ENCODE peak calls at places on chromosomes 5 and 9, in six cellular contexts. W is right atrium auricular region, S is HCT116, M is right lobe of liver, O is neural progenitor cell, R is lung. E is an unnamed sample. For H3K9me3, the result is how much of the 10 kb centered on the place peaks cover.

GRCh38 chr5:40436535-40437237 is 243.0 kb upstream of the PTGER4 start:
- DNase-seq in W (no peak), S (no peak), M (no peak), O (no peak), R (no peak), E (no peak)

GRCh38 chr5:18745591-18745987 is 1111.3 kb downstream of the TAF11L14 start:
- DNase-seq in W (no peak), S (no peak), M (peak), O (no peak), R (no peak), E (no peak)

GRCh38 chr5:55324815-55325418 is 17.1 kb downstream of the MTREX start:
- DNase-seq in W (no peak), S (peak), M (no peak), O (peak), R (no peak), E (no peak)

GRCh38 chr5:152632380-152632779 is 227.3 kb upstream of the NMUR2 start:
- DNase-seq in W (no peak), S (no peak), M (no peak), O (no peak), R (no peak), E (no peak)

GRCh38 chr9:21252727-21253547 is 13.1 kb upstream of the IFNA14 start:
- DNase-seq in W (no peak), S (peak), M (no peak), O (peak), R (peak), E (no peak)

GRCh38 chr5:72108200-72109050 is 1.1 kb downstream of the MAP1B start:
- DNase-seq in W (peak), S (no peak), M (peak), O (peak), R (peak), E (no peak)

GRCh38 chr5:54443264-54443663 is 12.2 kb upstream of the HSPB3 start:
- DNase-seq in W (no peak), S (peak), M (no peak), O (peak), R (no peak), E (no peak)

GRCh38 chr5:171540865-171541264 is 121.4 kb downstream of the FGF18 start:
- DNase-seq in W (no peak), S (no peak), M (no peak), O (no peak), R (no peak), E (no peak)

GRCh38 chr5:98902733-98903132 is 26.1 kb downstream of the CHD1 start:
- DNase-seq in W (no peak), S (no peak), M (no peak), O (no peak), R (no peak), E (no peak)

GRCh38 chr5:43874772-43875171 is 271.8 kb downstream of the NNT start:
- DNase-seq in W (no peak), S (no peak), M (no peak), O (no peak), R (no peak), E (no peak)

GRCh38 chr5:9396285-9396770 is 149.5 kb downstream of the SEMA5A start:
- DNase-seq in W (no peak), S (no peak), M (no peak), O (no peak), R (no peak), E (no peak)

GRCh38 chr5:9394221-9394620 is 151.7 kb downstream of the SEMA5A start:
- DNase-seq in W (no peak), S (no peak), M (no peak), O (no peak), R (no peak), E (no peak)

GRCh38 chr5:9398227-9398626 is 147.6 kb downstream of the SEMA5A start:
- DNase-seq in W (no peak), S (no peak), M (no peak), O (no peak), R (no peak), E (no peak)

GRCh38 chr5:9392625-9393024 is 153.2 kb downstream of the SEMA5A start:
- DNase-seq in W (no peak), S (no peak), M (no peak), O (no peak), R (no peak), E (no peak)

GRCh38 chr5:9395736-9396135 is 150.1 kb downstream of the SEMA5A start:
- DNase-seq in W (no peak), S (no peak), M (no peak), O (no peak), R (no peak), E (no peak)
- H3K9me3 ChIP-seq in W (under half), S (under half), M (under half), O (under half), R (under half), E (under half)

DNA sequence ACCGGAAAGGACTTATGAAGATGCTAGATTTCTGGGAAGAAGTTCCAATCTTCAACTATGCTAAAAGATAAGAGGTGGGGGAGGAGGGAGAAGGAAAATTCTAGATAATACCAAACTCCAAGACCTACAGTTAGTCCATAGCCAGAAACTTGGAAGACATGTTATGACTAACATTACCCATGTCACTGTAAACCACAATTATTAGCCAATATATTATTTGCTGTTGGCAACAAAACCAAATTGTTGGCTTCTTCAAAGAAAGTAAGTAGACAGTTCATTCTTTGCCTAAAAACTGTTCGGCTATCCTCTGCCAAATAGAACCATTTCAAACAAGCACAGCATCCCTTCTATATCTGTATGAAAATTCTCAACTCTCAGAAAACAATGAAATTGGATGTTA is 25.1 kb downstream of the PRLR start:
- DNase-seq in W (no peak), S (no peak), M (no peak), O (no peak), R (no peak), E (no peak)
- H3K9me3 ChIP-seq in W (under half), S (under half), M (under half), O (under half), R (under half), E (under half)

GRCh38 chr9:121399883-121400607 is 30.0 kb upstream of the STOM start:
- DNase-seq in W (no peak), S (peak), M (no peak), O (peak), R (no peak), E (no peak)

GRCh38 chr9:121404906-121405305 is 34.9 kb upstream of the STOM start:
- DNase-seq in W (no peak), S (no peak), M (no peak), O (no peak), R (no peak), E (no peak)

DNA sequence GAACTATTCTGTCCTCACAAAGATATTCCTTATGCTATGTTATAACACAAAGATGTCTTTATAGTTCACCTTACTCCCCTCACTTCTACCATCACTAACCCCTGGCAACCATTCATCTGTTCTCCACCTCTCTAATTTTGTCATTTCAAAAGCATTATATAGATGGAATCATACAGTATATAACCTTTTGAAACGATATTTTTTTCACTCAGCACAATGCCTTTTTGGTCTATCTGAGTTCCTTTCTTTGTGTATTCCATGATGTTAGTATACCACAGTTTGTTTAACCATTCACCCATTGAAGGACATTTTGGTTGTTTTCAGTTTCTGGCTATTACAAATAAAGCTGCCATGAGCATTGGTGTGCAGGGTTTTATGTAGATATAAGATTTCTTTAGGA is 35.8 kb upstream of the STOM start:
- DNase-seq in W (no peak), S (no peak), M (no peak), O (no peak), R (no peak), E (no peak)
- H3K9me3 ChIP-seq in W (under half), S (under half), M (under half), O (under half), R (under half), E (under half)

DNA sequence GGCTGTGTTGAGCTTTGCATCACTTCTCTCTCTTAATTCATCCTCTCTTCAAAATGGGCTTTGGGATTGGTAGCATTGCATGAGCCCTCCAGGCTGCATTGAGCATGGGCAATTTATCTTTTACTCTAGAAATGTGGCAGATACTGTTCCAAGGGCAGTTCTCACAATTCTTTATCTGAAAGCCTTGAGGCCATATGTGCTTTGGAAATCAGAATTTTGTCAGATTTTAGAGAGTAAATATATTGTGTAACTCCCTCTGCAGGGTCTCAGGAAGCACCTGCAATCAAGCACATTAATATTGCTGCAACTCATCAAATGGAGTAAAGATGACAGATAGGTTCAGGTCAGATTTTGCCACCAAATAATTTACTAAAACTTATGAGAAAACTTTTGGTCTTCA is 17.6 kb downstream of the ALDOB start:
- DNase-seq in W (no peak), S (no peak), M (no peak), O (no peak), R (no peak), E (no peak)
- H3K9me3 ChIP-seq in W (under half), S (under half), M (under half), O (under half), R (under half), E (under half)

GRCh38 chr5:125050926-125051325 is 304.5 kb upstream of the ZNF608 start:
- DNase-seq in W (no peak), S (no peak), M (no peak), O (no peak), R (no peak), E (no peak)
- H3K9me3 ChIP-seq in W (under half), S (under half), M (under half), O (under half), R (under half), E (under half)

GRCh38 chr9:138063785-138064184 is 186.2 kb downstream of the CACNA1B start:
- DNase-seq in W (no peak), S (no peak), M (no peak), O (no peak), R (no peak), E (no peak)
- H3K9me3 ChIP-seq in W (under half), S (under half), M (under half), O (under half), R (under half), E (under half)

GRCh38 chr9:88418025-88418424 is 29.8 kb downstream of the SPIN1 start:
- DNase-seq in W (no peak), S (no peak), M (no peak), O (no peak), R (no peak), E (no peak)

GRCh38 chr9:88418715-88419540 is 30.7 kb downstream of the SPIN1 start:
- DNase-seq in W (no peak), S (no peak), M (no peak), O (no peak), R (no peak), E (no peak)

GRCh38 chr9:88421348-88421747 is 33.1 kb downstream of the SPIN1 start:
- DNase-seq in W (no peak), S (no peak), M (no peak), O (peak), R (no peak), E (no peak)

GRCh38 chr9:88425538-88425950 is 37.3 kb downstream of the SPIN1 start:
- DNase-seq in W (no peak), S (no peak), M (no peak), O (no peak), R (no peak), E (no peak)

DNA sequence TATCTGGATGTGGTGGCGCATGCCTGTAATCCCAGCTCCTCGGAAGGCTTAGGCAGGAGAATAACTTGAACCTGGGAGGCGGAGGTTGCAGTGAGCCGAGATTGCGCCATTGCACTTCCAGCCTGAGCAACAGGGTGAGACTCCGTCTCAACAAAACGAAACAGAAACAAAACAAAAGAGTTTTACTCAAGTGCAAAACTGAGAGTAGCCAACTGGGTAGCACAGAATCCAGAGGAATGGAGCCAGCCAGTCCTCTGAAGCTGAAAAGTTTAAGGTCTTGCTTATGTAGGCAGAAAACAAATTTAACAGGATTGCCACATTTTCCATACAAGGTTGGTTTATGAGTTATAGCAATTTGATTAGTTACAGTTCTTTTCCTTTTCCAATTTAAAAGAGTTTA is 32.0 kb downstream of the SPIN1 start:
- DNase-seq in W (no peak), S (no peak), M (peak), O (no peak), R (no peak), E (no peak)
- H3K9me3 ChIP-seq in W (under half), S (under half), M (under half), O (under half), R (under half), E (under half)

DNA sequence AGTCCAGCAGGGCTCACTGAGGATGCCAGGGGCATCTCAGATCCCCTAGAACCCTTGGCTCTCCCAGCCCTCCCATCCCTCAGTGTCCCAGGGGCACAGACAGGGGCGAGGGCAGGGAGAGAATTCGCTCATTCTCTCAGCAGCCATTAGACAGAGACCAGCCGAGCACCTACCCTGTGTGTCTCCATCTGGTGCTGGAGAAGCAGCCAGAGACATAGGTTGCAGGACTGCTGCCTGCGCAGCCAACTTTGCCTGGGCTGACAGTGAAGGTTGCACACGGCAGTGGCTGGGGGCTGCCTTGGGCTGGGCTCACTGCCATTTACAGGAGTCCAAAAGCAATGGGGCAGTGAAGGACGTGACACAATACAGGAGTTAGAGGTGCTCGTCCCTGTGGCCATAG is 60.9 kb downstream of the OLFM1 start:
- DNase-seq in W (no peak), S (no peak), M (no peak), O (no peak), R (no peak), E (no peak)
- H3K9me3 ChIP-seq in W (under half), S (under half), M (under half), O (under half), R (under half), E (under half)

GRCh38 chr5:179414459-179415215 is 69.4 kb upstream of the ADAMTS2 start:
- DNase-seq in W (peak), S (no peak), M (no peak), O (no peak), R (no peak), E (no peak)
- H3K9me3 ChIP-seq in W (under half), S (under half), M (under half), O (under half), R (under half), E (under half)

GRCh38 chr5:141105350-141105749 is 5.1 kb downstream of the PCDHB3 start:
- DNase-seq in W (no peak), S (no peak), M (no peak), O (no peak), R (no peak), E (no peak)
- H3K9me3 ChIP-seq in W (under half), S (under half), M (under half), O (under half), R (under half), E (under half)